ENCODE peak calls at places on chromosomes 3 and 15, in five cellular contexts. One of them, this sample, is unnamed.

GRCh38 chr3:12192655-12193484 is 34.2 kb upstream of the TIMP4 start:
- DNase-seq in T-helper 9 cell: no peak
- DNase-seq in naive thymus-derived CD8-positive, alpha-beta T cell: no peak
- DNase-seq in psoas muscle: no peak
- DNase-seq in spleen: no peak
- DNase-seq in this sample: no peak

GRCh38 chr15:63560741-63561448 is 36.3 kb upstream of the FBXL22 start:
- DNase-seq in T-helper 9 cell: no peak
- DNase-seq in naive thymus-derived CD8-positive, alpha-beta T cell: no peak
- DNase-seq in psoas muscle: no peak
- DNase-seq in spleen: no peak
- DNase-seq in this sample: no peak

GRCh38 chr15:57509965-57510364 is 81.7 kb upstream of the MYZAP start:
- DNase-seq in T-helper 9 cell: no peak
- DNase-seq in naive thymus-derived CD8-positive, alpha-beta T cell: no peak
- DNase-seq in psoas muscle: no peak
- DNase-seq in spleen: no peak
- DNase-seq in this sample: no peak

GRCh38 chr3:19937459-19938362 is 3.7 kb upstream of the EFHB start:
- DNase-seq in T-helper 9 cell: no peak
- DNase-seq in naive thymus-derived CD8-positive, alpha-beta T cell: no peak
- DNase-seq in psoas muscle: no peak
- DNase-seq in spleen: no peak
- DNase-seq in this sample: no peak

GRCh38 chr3:44918087-44918486 is 43.7 kb downstream of the TGM4 start:
- DNase-seq in T-helper 9 cell: no peak
- DNase-seq in naive thymus-derived CD8-positive, alpha-beta T cell: no peak
- DNase-seq in psoas muscle: no peak
- DNase-seq in spleen: peak; percentile 41
- DNase-seq in this sample: no peak

GRCh38 chr15:61130945-61131597 is 98.0 kb downstream of the RORA start:
- DNase-seq in T-helper 9 cell: no peak
- DNase-seq in naive thymus-derived CD8-positive, alpha-beta T cell: no peak
- DNase-seq in psoas muscle: no peak
- DNase-seq in spleen: no peak
- DNase-seq in this sample: no peak

GRCh38 chr3:89025185-89025584 is 82.2 kb upstream of the EPHA3 start:
- DNase-seq in T-helper 9 cell: no peak
- DNase-seq in naive thymus-derived CD8-positive, alpha-beta T cell: no peak
- DNase-seq in psoas muscle: no peak
- DNase-seq in spleen: no peak
- DNase-seq in this sample: no peak

GRCh38 chr15:37015025-37015424 is 85.3 kb downstream of the MEIS2 start:
- DNase-seq in T-helper 9 cell: no peak
- DNase-seq in naive thymus-derived CD8-positive, alpha-beta T cell: no peak
- DNase-seq in psoas muscle: no peak
- DNase-seq in spleen: no peak
- DNase-seq in this sample: no peak

GRCh38 chr3:4417449-4417848 is 49.6 kb downstream of the SUMF1 start:
- DNase-seq in T-helper 9 cell: no peak
- DNase-seq in naive thymus-derived CD8-positive, alpha-beta T cell: no peak
- DNase-seq in psoas muscle: no peak
- DNase-seq in spleen: no peak
- DNase-seq in this sample: no peak